ENCODE peak calls at places on chromosomes 13 and 19, in six cellular contexts. One of them, this sample, is unnamed. For H3K36me3 and H3K4me1, the result is how much of the 10 kb centered on the place peaks cover.

GRCh38 chr13:57925250-57925649 is 293.7 kb downstream of the PCDH17 start:
- ATAC-seq in Panc1: no peak
- ATAC-seq in lower lobe of right lung: no peak
- ATAC-seq in psoas muscle: no peak
- ATAC-seq in HCT116: no peak
- ATAC-seq in right lobe of liver: peak
- ATAC-seq in this sample: no peak

GRCh38 chr19:51621178-51621577 is 9.0 kb downstream of the SIGLEC5 start:
- ATAC-seq in Panc1: no peak
- ATAC-seq in lower lobe of right lung: peak
- ATAC-seq in psoas muscle: no peak
- ATAC-seq in HCT116: no peak
- ATAC-seq in right lobe of liver: no peak
- ATAC-seq in this sample: no peak

GRCh38 chr19:17686592-17687042 is 1.5 kb downstream of the UNC13A start:
- ATAC-seq in Panc1: no peak
- ATAC-seq in lower lobe of right lung: no peak
- ATAC-seq in psoas muscle: no peak
- ATAC-seq in HCT116: peak
- ATAC-seq in right lobe of liver: peak
- ATAC-seq in this sample: no peak

GRCh38 chr19:15412832-15413231 is 6.0 kb downstream of the AKAP8L start:
- ATAC-seq in Panc1: no peak
- ATAC-seq in lower lobe of right lung: no peak
- ATAC-seq in psoas muscle: no peak
- ATAC-seq in HCT116: no peak
- ATAC-seq in right lobe of liver: no peak
- ATAC-seq in this sample: no peak

GRCh38 chr19:33226550-33227241 is 1.0 kb upstream of the SLC7A10 start:
- ATAC-seq in Panc1: peak
- ATAC-seq in lower lobe of right lung: peak
- ATAC-seq in psoas muscle: no peak
- ATAC-seq in HCT116: peak
- ATAC-seq in right lobe of liver: peak
- ATAC-seq in this sample: no peak

GRCh38 chr19:17469092-17469370 is 1.3 kb upstream of the SLC27A1 start:
- ATAC-seq in Panc1: no peak
- ATAC-seq in lower lobe of right lung: no peak
- ATAC-seq in psoas muscle: peak
- ATAC-seq in HCT116: no peak
- ATAC-seq in right lobe of liver: no peak
- ATAC-seq in this sample: no peak

GRCh38 chr13:38398810-38399493 is 49.3 kb downstream of the UFM1 start:
- ATAC-seq in Panc1: no peak
- ATAC-seq in lower lobe of right lung: no peak
- ATAC-seq in psoas muscle: no peak
- ATAC-seq in HCT116: no peak
- ATAC-seq in right lobe of liver: peak
- ATAC-seq in this sample: no peak

GRCh38 chr19:48353682-48354081 is 10.1 kb downstream of the TMEM143 start:
- ATAC-seq in Panc1: no peak
- ATAC-seq in lower lobe of right lung: no peak
- ATAC-seq in psoas muscle: no peak
- ATAC-seq in HCT116: no peak
- ATAC-seq in right lobe of liver: no peak
- ATAC-seq in this sample: no peak

GRCh38 chr19:10389863-10390262 is 9.5 kb upstream of the TYK2 start:
- ATAC-seq in Panc1: peak
- ATAC-seq in lower lobe of right lung: no peak
- ATAC-seq in psoas muscle: peak
- ATAC-seq in HCT116: peak
- ATAC-seq in right lobe of liver: no peak
- ATAC-seq in this sample: no peak

GRCh38 chr13:74550039-74550438 is 415.8 kb upstream of the KLF12 start:
- ATAC-seq in Panc1: no peak
- ATAC-seq in lower lobe of right lung: no peak
- ATAC-seq in psoas muscle: no peak
- ATAC-seq in HCT116: no peak
- ATAC-seq in right lobe of liver: no peak
- ATAC-seq in this sample: no peak

GRCh38 chr13:41848435-41849255 is 112.3 kb downstream of the VWA8 start:
- ATAC-seq in Panc1: no peak
- ATAC-seq in lower lobe of right lung: no peak
- ATAC-seq in psoas muscle: no peak
- ATAC-seq in HCT116: no peak
- ATAC-seq in right lobe of liver: no peak
- ATAC-seq in this sample: no peak

GRCh38 chr19:4676955-4677731 is 7.0 kb upstream of the MYDGF start:
- ATAC-seq in Panc1: peak
- ATAC-seq in lower lobe of right lung: peak
- ATAC-seq in psoas muscle: peak
- ATAC-seq in HCT116: peak
- ATAC-seq in right lobe of liver: peak
- ATAC-seq in this sample: peak

GRCh38 chr13:19862511-19863313 is 737 bp downstream of the ZMYM5 start:
- ATAC-seq in Panc1: peak
- ATAC-seq in lower lobe of right lung: no peak
- ATAC-seq in psoas muscle: peak
- ATAC-seq in HCT116: peak
- ATAC-seq in right lobe of liver: no peak
- ATAC-seq in this sample: peak

GRCh38 chr13:97295279-97296182 is 73.4 kb downstream of the MBNL2 start:
- ATAC-seq in Panc1: peak
- ATAC-seq in lower lobe of right lung: no peak
- ATAC-seq in psoas muscle: no peak
- ATAC-seq in HCT116: no peak
- ATAC-seq in right lobe of liver: no peak
- ATAC-seq in this sample: no peak

GRCh38 chr19:29887498-29887897 is 54.5 kb upstream of the URI1 start:
- ATAC-seq in Panc1: peak
- ATAC-seq in lower lobe of right lung: peak
- ATAC-seq in psoas muscle: peak
- ATAC-seq in HCT116: peak
- ATAC-seq in right lobe of liver: peak
- ATAC-seq in this sample: no peak

GRCh38 chr13:97385146-97385545 is 48.8 kb upstream of the RAP2A start:
- ATAC-seq in Panc1: no peak
- ATAC-seq in lower lobe of right lung: peak
- ATAC-seq in psoas muscle: no peak
- ATAC-seq in HCT116: no peak
- ATAC-seq in right lobe of liver: no peak
- ATAC-seq in this sample: no peak

GRCh38 chr19:33453207-33453736 is 68.3 kb downstream of the PEPD start:
- ATAC-seq in Panc1: no peak
- ATAC-seq in lower lobe of right lung: no peak
- ATAC-seq in psoas muscle: no peak
- ATAC-seq in HCT116: no peak
- ATAC-seq in right lobe of liver: no peak
- ATAC-seq in this sample: no peak

GRCh38 chr13:96075953-96076543 is 13.9 kb upstream of the HS6ST3 start:
- ATAC-seq in Panc1: no peak
- ATAC-seq in lower lobe of right lung: no peak
- ATAC-seq in psoas muscle: no peak
- ATAC-seq in HCT116: peak
- ATAC-seq in right lobe of liver: peak
- ATAC-seq in this sample: no peak

GRCh38 chr19:7928741-7929701 is 3.1 kb upstream of the CTXN1 start:
- ATAC-seq in Panc1: peak
- ATAC-seq in lower lobe of right lung: no peak
- ATAC-seq in psoas muscle: no peak
- ATAC-seq in HCT116: peak
- ATAC-seq in right lobe of liver: no peak
- ATAC-seq in this sample: peak

DNA sequence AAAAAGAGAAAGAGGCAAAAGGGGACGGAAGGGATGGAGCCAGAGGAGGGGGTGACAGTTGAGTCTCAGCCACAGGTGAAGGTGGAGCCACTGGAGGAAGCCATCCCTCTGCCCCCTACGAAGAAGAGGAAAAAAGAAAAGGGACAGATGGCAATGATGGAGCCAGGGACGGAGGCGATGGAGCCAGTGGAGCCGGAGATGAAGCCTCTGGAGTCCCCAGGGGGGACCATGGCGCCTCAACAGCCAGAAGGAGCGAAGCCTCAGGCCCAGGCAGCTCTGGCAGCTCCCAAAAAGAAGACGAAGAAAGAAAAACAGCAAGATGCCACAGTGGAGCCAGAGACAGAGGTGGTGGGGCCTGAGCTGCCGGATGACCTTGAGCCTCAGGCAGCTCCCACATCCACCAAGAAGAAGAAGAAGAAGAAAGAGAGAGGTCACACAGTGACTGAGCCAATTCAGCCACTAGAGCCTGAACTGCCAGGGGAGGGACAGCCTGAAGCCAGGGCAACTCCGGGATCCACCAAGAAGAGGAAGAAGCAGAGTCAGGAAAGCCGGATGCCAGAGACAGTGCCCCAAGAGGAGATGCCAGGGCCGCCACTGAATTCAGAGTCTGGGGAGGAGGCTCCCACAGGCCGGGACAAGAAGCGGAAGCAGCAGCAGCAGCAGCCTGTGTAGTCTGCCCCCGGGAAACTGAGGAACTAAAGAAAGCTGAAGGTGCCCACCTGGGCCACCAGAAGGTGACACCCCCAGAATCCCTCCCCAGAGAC is 2.6 kb downstream of the POLR1G start:
- ATAC-seq in Panc1: no peak
- ATAC-seq in lower lobe of right lung: no peak
- ATAC-seq in psoas muscle: no peak
- ATAC-seq in HCT116: no peak
- ATAC-seq in right lobe of liver: no peak
- ATAC-seq in this sample: no peak
- H3K36me3 ChIP-seq in Panc1: under half
- H3K36me3 ChIP-seq in lower lobe of right lung: under half
- H3K36me3 ChIP-seq in psoas muscle: under half
- H3K36me3 ChIP-seq in HCT116: under half
- H3K36me3 ChIP-seq in right lobe of liver: under half
- H3K36me3 ChIP-seq in this sample: under half

GRCh38 chr19:41295506-41295905 is 14.5 kb upstream of the CCDC97 start:
- ATAC-seq in Panc1: no peak
- ATAC-seq in lower lobe of right lung: peak
- ATAC-seq in psoas muscle: no peak
- ATAC-seq in HCT116: no peak
- ATAC-seq in right lobe of liver: no peak
- ATAC-seq in this sample: no peak
- H3K4me1 ChIP-seq in Panc1: under half
- H3K4me1 ChIP-seq in lower lobe of right lung: half or more
- H3K4me1 ChIP-seq in psoas muscle: under half
- H3K4me1 ChIP-seq in HCT116: under half
- H3K4me1 ChIP-seq in right lobe of liver: under half
- H3K4me1 ChIP-seq in this sample: under half

GRCh38 chr19:1816530-1817298 is 4.6 kb upstream of the ATP8B3 start:
- ATAC-seq in Panc1: no peak
- ATAC-seq in lower lobe of right lung: no peak
- ATAC-seq in psoas muscle: no peak
- ATAC-seq in HCT116: no peak
- ATAC-seq in right lobe of liver: no peak
- ATAC-seq in this sample: no peak

GRCh38 chr19:1819211-1819975 is 7.3 kb upstream of the ATP8B3 start:
- ATAC-seq in Panc1: no peak
- ATAC-seq in lower lobe of right lung: no peak
- ATAC-seq in psoas muscle: no peak
- ATAC-seq in HCT116: no peak
- ATAC-seq in right lobe of liver: no peak
- ATAC-seq in this sample: no peak

GRCh38 chr19:1818549-1819195 is 6.6 kb upstream of the ATP8B3 start:
- ATAC-seq in Panc1: no peak
- ATAC-seq in lower lobe of right lung: no peak
- ATAC-seq in psoas muscle: no peak
- ATAC-seq in HCT116: no peak
- ATAC-seq in right lobe of liver: no peak
- ATAC-seq in this sample: no peak

GRCh38 chr19:1815605-1816529 is 3.8 kb upstream of the ATP8B3 start:
- ATAC-seq in Panc1: no peak
- ATAC-seq in lower lobe of right lung: no peak
- ATAC-seq in psoas muscle: no peak
- ATAC-seq in HCT116: no peak
- ATAC-seq in right lobe of liver: no peak
- ATAC-seq in this sample: no peak

DNA sequence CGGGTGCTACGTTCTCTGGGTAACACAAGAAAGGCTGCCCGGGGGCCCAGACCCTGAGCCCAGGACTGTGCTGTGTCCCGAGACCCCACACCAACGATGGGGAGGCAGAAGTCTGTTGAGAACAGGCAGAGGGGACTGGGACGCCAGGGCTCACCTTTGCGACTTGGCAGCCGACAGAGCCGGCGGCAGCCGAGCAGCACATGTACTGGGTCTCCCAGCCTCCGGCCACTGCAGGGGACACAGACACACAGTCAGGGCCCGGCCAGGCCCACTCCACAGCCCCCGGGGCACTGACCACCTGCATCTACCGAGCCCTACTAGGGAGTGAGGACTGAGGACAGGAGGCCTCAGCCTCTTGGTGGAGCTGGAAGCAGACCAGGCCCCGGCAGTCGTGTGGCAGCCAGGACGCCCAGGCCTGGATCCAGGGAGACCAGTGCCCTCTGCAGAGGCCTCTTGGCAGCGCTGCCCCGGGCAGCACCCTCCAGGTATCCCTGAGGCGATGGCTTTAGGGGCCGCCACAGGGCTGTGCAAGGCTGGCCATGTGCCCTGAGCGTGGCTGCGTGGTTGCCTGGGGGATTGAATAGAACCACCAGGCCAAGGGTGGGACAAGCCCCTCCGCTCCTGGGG is 5.6 kb upstream of the ATP8B3 start:
- ATAC-seq in Panc1: no peak
- ATAC-seq in lower lobe of right lung: no peak
- ATAC-seq in psoas muscle: no peak
- ATAC-seq in HCT116: no peak
- ATAC-seq in right lobe of liver: no peak
- ATAC-seq in this sample: no peak
- H3K36me3 ChIP-seq in Panc1: under half
- H3K36me3 ChIP-seq in lower lobe of right lung: half or more
- H3K36me3 ChIP-seq in psoas muscle: half or more
- H3K36me3 ChIP-seq in HCT116: under half
- H3K36me3 ChIP-seq in right lobe of liver: under half
- H3K36me3 ChIP-seq in this sample: under half

DNA sequence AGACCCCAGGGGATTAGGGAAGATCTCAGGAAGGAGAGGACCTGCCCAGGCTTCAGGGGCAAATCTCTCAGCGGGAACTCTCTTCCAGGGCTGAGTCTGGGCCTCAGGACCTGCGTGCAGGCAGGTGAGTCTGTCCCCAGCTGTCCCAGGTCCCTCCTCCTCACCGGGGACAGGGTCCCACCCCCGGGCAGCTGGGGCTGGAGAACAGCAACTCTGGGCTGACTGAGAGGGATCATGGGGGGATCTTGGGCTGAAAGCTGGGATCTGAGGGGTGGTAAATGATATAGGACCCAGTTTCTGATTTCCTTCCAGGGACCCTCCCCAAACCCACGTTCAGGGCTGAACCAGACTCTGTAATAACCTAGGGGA is 14.3 kb downstream of the LILRA1 start:
- ATAC-seq in Panc1: no peak
- ATAC-seq in lower lobe of right lung: no peak
- ATAC-seq in psoas muscle: no peak
- ATAC-seq in HCT116: no peak
- ATAC-seq in right lobe of liver: no peak
- ATAC-seq in this sample: no peak
- H3K4me1 ChIP-seq in Panc1: under half
- H3K4me1 ChIP-seq in lower lobe of right lung: under half
- H3K4me1 ChIP-seq in psoas muscle: under half
- H3K4me1 ChIP-seq in HCT116: under half
- H3K4me1 ChIP-seq in right lobe of liver: under half
- H3K4me1 ChIP-seq in this sample: under half

This sample was measured in gastroesophageal sphincter.